ENCODE peak calls at places on chromosomes 4 and X, in six cellular contexts. One of them, this sample, is unnamed.

GRCh38 chrX:314781-315595 is 3.6 kb downstream of the GTPBP6 start:
- DNase-seq in mesenchymal stem cell: no peak
- DNase-seq in trophoblast cell: no peak
- DNase-seq in neuronal stem cell: no peak
- DNase-seq in H9: no peak
- DNase-seq in H1: no peak
- DNase-seq in this sample: no peak

GRCh38 chrX:12580548-12580947 is 210.7 kb upstream of the PRPS2 start:
- DNase-seq in H9: no peak
- DNase-seq in trophoblast cell: no peak
- DNase-seq in neuronal stem cell: no peak
- DNase-seq in H1: no peak
- DNase-seq in mesenchymal stem cell: no peak
- DNase-seq in this sample: peak; percentile 7

GRCh38 chrX:66760648-66761047 is 121.8 kb upstream of the EDA2R start:
- DNase-seq in H9: no peak
- DNase-seq in H1: no peak
- DNase-seq in trophoblast cell: no peak
- DNase-seq in neuronal stem cell: no peak
- DNase-seq in mesenchymal stem cell: peak; percentile 1
- DNase-seq in this sample: no peak

GRCh38 chr4:76439491-76439890 is 4.5 kb downstream of the SHROOM3 start:
- DNase-seq in neuronal stem cell: no peak
- DNase-seq in H9: no peak
- DNase-seq in mesenchymal stem cell: no peak
- DNase-seq in H1: no peak
- DNase-seq in trophoblast cell: no peak
- DNase-seq in this sample: no peak

GRCh38 chrX:92283298-92283697 is 504.1 kb downstream of the PCDH11X start:
- DNase-seq in H9: no peak
- DNase-seq in H1: no peak
- DNase-seq in mesenchymal stem cell: no peak
- DNase-seq in trophoblast cell: no peak
- DNase-seq in neuronal stem cell: no peak
- DNase-seq in this sample: no peak

GRCh38 chr4:55445921-55446577 is 50.3 kb downstream of the TMEM165 start:
- DNase-seq in neuronal stem cell: no peak
- DNase-seq in H1: no peak
- DNase-seq in H9: no peak
- DNase-seq in mesenchymal stem cell: peak; percentile 72
- DNase-seq in trophoblast cell: peak; percentile 2
- DNase-seq in this sample: peak; percentile 89

GRCh38 chr4:114658776-114659175 is 60.2 kb downstream of the UGT8 start:
- DNase-seq in trophoblast cell: no peak
- DNase-seq in mesenchymal stem cell: no peak
- DNase-seq in H9: no peak
- DNase-seq in H1: no peak
- DNase-seq in neuronal stem cell: no peak
- DNase-seq in this sample: no peak

GRCh38 chr4:172356002-172356401 is 542.8 kb downstream of the GALNTL6 start:
- DNase-seq in neuronal stem cell: no peak
- DNase-seq in mesenchymal stem cell: no peak
- DNase-seq in H9: no peak
- DNase-seq in H1: no peak
- DNase-seq in trophoblast cell: no peak
- DNase-seq in this sample: no peak

GRCh38 chr4:92600638-92601037 is 296.9 kb downstream of the GRID2 start:
- DNase-seq in trophoblast cell: no peak
- DNase-seq in neuronal stem cell: no peak
- DNase-seq in H1: peak; percentile 54
- DNase-seq in mesenchymal stem cell: no peak
- DNase-seq in H9: peak; percentile 67
- DNase-seq in this sample: no peak

GRCh38 chr4:16000708-16001483 is 37.9 kb upstream of the FGFBP2 start:
- DNase-seq in neuronal stem cell: no peak
- DNase-seq in trophoblast cell: no peak
- DNase-seq in H1: no peak
- DNase-seq in H9: no peak
- DNase-seq in mesenchymal stem cell: no peak
- DNase-seq in this sample: no peak

GRCh38 chrX:51420610-51421009 is 75.8 kb downstream of the NUDT11 start:
- DNase-seq in mesenchymal stem cell: peak; percentile 18
- DNase-seq in H9: no peak
- DNase-seq in trophoblast cell: no peak
- DNase-seq in neuronal stem cell: peak; percentile 29
- DNase-seq in H1: no peak
- DNase-seq in this sample: peak; percentile 45

GRCh38 chrX:30612250-30612655 is 34.7 kb upstream of the TASL start:
- DNase-seq in H1: no peak
- DNase-seq in neuronal stem cell: no peak
- DNase-seq in mesenchymal stem cell: no peak
- DNase-seq in trophoblast cell: no peak
- DNase-seq in H9: no peak
- DNase-seq in this sample: no peak

GRCh38 chrX:54181196-54181953 is 1.7 kb downstream of the FAM120C start:
- DNase-seq in trophoblast cell: no peak
- DNase-seq in neuronal stem cell: no peak
- DNase-seq in H9: no peak
- DNase-seq in H1: no peak
- DNase-seq in mesenchymal stem cell: peak; percentile 28
- DNase-seq in this sample: peak; percentile 41

GRCh38 chr4:138192113-138192512 is 50.0 kb downstream of the SLC7A11 start:
- DNase-seq in mesenchymal stem cell: peak; percentile 46
- DNase-seq in neuronal stem cell: no peak
- DNase-seq in H9: no peak
- DNase-seq in H1: no peak
- DNase-seq in trophoblast cell: no peak
- DNase-seq in this sample: peak; percentile 67

GRCh38 chr4:16508968-16509367 is 282.7 kb upstream of the TAPT1 start:
- DNase-seq in H1: no peak
- DNase-seq in trophoblast cell: no peak
- DNase-seq in H9: no peak
- DNase-seq in mesenchymal stem cell: no peak
- DNase-seq in neuronal stem cell: no peak
- DNase-seq in this sample: no peak

GRCh38 chr4:900073-900472 is 32.0 kb downstream of the GAK start:
- DNase-seq in H1: no peak
- DNase-seq in H9: no peak
- DNase-seq in mesenchymal stem cell: no peak
- DNase-seq in neuronal stem cell: no peak
- DNase-seq in trophoblast cell: no peak
- DNase-seq in this sample: no peak

GRCh38 chr4:10173754-10174749 is 57.5 kb upstream of the WDR1 start:
- DNase-seq in trophoblast cell: peak; percentile 98
- DNase-seq in mesenchymal stem cell: no peak
- DNase-seq in neuronal stem cell: no peak
- DNase-seq in H9: no peak
- DNase-seq in H1: no peak
- DNase-seq in this sample: no peak

GRCh38 chr4:158155656-158156356 is 17.0 kb downstream of the GASK1B start:
- DNase-seq in H9: no peak
- DNase-seq in H1: no peak
- DNase-seq in neuronal stem cell: no peak
- DNase-seq in mesenchymal stem cell: no peak
- DNase-seq in trophoblast cell: no peak
- DNase-seq in this sample: no peak

GRCh38 chrX:110142096-110142495 is 139.2 kb downstream of the TMEM164 start:
- DNase-seq in H9: no peak
- DNase-seq in mesenchymal stem cell: no peak
- DNase-seq in neuronal stem cell: no peak
- DNase-seq in trophoblast cell: no peak
- DNase-seq in H1: no peak
- DNase-seq in this sample: no peak

GRCh38 chr4:145589923-145590702 is 29.1 kb upstream of the MMAA start:
- DNase-seq in H1: no peak
- DNase-seq in H9: no peak
- DNase-seq in neuronal stem cell: no peak
- DNase-seq in trophoblast cell: no peak
- DNase-seq in mesenchymal stem cell: no peak
- DNase-seq in this sample: no peak
- H2AFZ ChIP-seq in H1: no peak overlapping the region
- H2AFZ ChIP-seq in H9: no peak overlapping the region
- H2AFZ ChIP-seq in neuronal stem cell: no peak overlapping the region
- H2AFZ ChIP-seq in trophoblast cell: no peak overlapping the region
- H2AFZ ChIP-seq in mesenchymal stem cell: no peak overlapping the region
- H2AFZ ChIP-seq in this sample: no peak overlapping the region

GRCh38 chr4:91108751-91109150 is 981.6 kb downstream of the CCSER1 start:
- DNase-seq in mesenchymal stem cell: no peak
- DNase-seq in neuronal stem cell: no peak
- DNase-seq in H9: no peak
- DNase-seq in H1: no peak
- DNase-seq in trophoblast cell: no peak
- DNase-seq in this sample: no peak

GRCh38 chr4:91114386-91114785 is 987.2 kb downstream of the CCSER1 start:
- DNase-seq in neuronal stem cell: no peak
- DNase-seq in mesenchymal stem cell: no peak
- DNase-seq in H9: peak; percentile 34
- DNase-seq in trophoblast cell: no peak
- DNase-seq in H1: no peak
- DNase-seq in this sample: no peak

GRCh38 chr4:91116861-91117260 is 989.7 kb downstream of the CCSER1 start:
- DNase-seq in trophoblast cell: no peak
- DNase-seq in neuronal stem cell: no peak
- DNase-seq in H9: no peak
- DNase-seq in H1: no peak
- DNase-seq in mesenchymal stem cell: peak; percentile 15
- DNase-seq in this sample: no peak

GRCh38 chr4:91113130-91113706 is 986.0 kb downstream of the CCSER1 start:
- DNase-seq in trophoblast cell: no peak
- DNase-seq in mesenchymal stem cell: peak; percentile 34
- DNase-seq in H9: no peak
- DNase-seq in neuronal stem cell: peak; percentile 23
- DNase-seq in H1: no peak
- DNase-seq in this sample: peak; percentile 6

DNA sequence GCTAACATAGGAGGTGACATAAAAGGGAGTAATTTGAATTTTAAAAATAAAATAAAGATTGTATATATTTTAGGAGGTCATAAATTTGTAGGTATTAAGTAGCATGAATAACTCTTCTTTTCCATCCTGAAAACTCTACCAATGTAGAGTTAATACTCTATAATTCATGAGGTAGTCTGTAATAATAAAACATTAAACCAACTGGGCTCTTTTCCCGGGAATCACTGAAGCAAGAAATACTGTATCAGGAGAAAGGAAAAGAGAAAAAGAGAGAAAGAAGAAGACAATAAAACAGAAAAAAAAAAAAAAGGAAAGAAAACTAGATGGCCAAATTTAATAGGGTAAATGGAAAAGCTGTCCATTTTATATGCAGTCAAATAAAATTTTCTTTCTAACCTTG is 984.4 kb downstream of the CCSER1 start:
- DNase-seq in H9: no peak
- DNase-seq in H1: no peak
- DNase-seq in mesenchymal stem cell: no peak
- DNase-seq in neuronal stem cell: no peak
- DNase-seq in trophoblast cell: no peak
- DNase-seq in this sample: no peak
- H4K91ac ChIP-seq in H9: no peak overlapping the region
- H4K91ac ChIP-seq in H1: no peak overlapping the region
- H4K91ac ChIP-seq in mesenchymal stem cell: no peak overlapping the region
- H4K91ac ChIP-seq in neuronal stem cell: no peak overlapping the region
- H4K91ac ChIP-seq in trophoblast cell: no peak overlapping the region
- H4K91ac ChIP-seq in this sample: no peak overlapping the region

GRCh38 chr4:29453421-29453820 is 1266.7 kb upstream of the PCDH7 start:
- DNase-seq in neuronal stem cell: no peak
- DNase-seq in H1: no peak
- DNase-seq in trophoblast cell: no peak
- DNase-seq in H9: no peak
- DNase-seq in mesenchymal stem cell: no peak
- DNase-seq in this sample: no peak
- H2AFZ ChIP-seq in neuronal stem cell: no peak overlapping the region
- H2AFZ ChIP-seq in H1: no peak overlapping the region
- H2AFZ ChIP-seq in trophoblast cell: no peak overlapping the region
- H2AFZ ChIP-seq in H9: no peak overlapping the region
- H2AFZ ChIP-seq in mesenchymal stem cell: no peak overlapping the region
- H2AFZ ChIP-seq in this sample: no peak overlapping the region

DNA sequence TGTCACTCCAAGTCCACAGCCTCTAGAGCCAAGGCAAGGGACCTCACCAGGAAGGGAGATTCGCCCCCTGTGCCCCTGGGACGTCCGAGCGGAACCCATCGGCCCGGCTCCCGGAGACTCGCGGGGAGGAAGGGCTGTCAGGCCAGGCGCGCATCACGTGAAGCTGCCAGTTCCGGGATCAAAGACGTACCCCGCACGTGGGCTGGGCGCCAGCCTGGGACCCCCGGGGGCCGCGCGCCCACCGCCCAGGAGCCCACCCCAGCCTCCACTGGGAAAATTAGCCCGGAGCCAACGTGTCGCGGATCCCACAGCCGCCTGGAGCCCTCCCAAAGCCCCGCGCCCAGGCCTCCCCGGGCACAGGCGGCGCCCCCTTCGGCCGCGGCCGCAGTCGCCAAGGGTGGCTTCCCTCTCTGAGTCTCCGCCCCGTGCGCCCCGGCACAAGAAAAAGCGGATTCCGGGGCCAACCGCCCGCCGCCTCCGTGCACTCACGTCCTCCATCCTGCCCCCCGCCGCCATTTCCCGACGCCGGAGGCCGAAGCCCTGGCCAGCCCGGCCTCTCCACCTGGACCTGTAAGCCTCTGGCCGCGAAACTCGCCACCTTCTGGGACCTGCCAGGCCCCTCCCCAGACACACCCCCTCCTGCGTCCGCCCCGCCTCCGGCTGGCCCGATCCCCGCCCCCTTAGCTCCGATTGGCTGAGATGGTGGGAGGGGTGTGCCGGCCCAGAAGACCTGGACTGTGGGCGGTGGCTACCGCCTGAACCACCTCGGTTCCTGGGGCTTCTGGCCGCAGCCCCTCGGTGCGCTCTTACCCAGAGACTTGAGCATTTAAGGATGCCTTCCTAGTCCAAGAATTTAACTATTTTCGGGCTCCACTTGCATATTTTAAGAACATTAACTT is at the start of gene TMEM192:
- DNase-seq in H9: peak; percentile 95
- DNase-seq in mesenchymal stem cell: peak; percentile 94
- DNase-seq in H1: peak; percentile 97
- DNase-seq in neuronal stem cell: peak; percentile 89
- DNase-seq in trophoblast cell: peak; percentile 91
- DNase-seq in this sample: peak; percentile 85
- H4K91ac ChIP-seq in H9: no peak within 1 kb of the TSS
- H4K91ac ChIP-seq in mesenchymal stem cell: peak within 1 kb of the TSS; percentile 62
- H4K91ac ChIP-seq in H1: peak within 1 kb of the TSS; percentile 40
- H4K91ac ChIP-seq in neuronal stem cell: no peak within 1 kb of the TSS
- H4K91ac ChIP-seq in trophoblast cell: peak within 1 kb of the TSS; percentile 74
- H4K91ac ChIP-seq in this sample: no peak within 1 kb of the TSS

GRCh38 chrX:53116101-53116500 is 22.2 kb downstream of the KANTR start:
- DNase-seq in trophoblast cell: no peak
- DNase-seq in H9: no peak
- DNase-seq in neuronal stem cell: no peak
- DNase-seq in H1: no peak
- DNase-seq in mesenchymal stem cell: peak; percentile 19
- DNase-seq in this sample: peak; percentile 61
- H2AFZ ChIP-seq in trophoblast cell: no peak overlapping the region
- H2AFZ ChIP-seq in H9: no peak overlapping the region
- H2AFZ ChIP-seq in neuronal stem cell: no peak overlapping the region
- H2AFZ ChIP-seq in H1: no peak overlapping the region
- H2AFZ ChIP-seq in mesenchymal stem cell: no peak overlapping the region
- H2AFZ ChIP-seq in this sample: no peak overlapping the region

This sample was measured in IMR-90.